ENCODE peak calls at places on chromosomes 5 and 9, in nine cellular contexts. E, J, O, U, B, N, F, W and L are unnamed samples.

GRCh38 chr9:133888048-133888778 is 103.9 kb downstream of the VAV2 start:
- DNase-seq in N (no peak), O (no peak), J (no peak), E (no peak), U (no peak), B (no peak), F (peak; percentile 34), W (no peak), L (no peak)

GRCh38 chr5:115470921-115471320 is 73.7 kb downstream of the FEM1C start:
- DNase-seq in W (no peak), F (no peak), B (no peak), N (no peak), J (no peak), O (no peak), E (no peak), U (no peak), L (no peak)

GRCh38 chr9:133580971-133581370 is 28.2 kb downstream of the FAM163B start:
- DNase-seq in N (no peak), W (no peak), F (no peak), J (no peak), B (no peak), E (no peak), O (no peak), U (no peak), L (no peak)

GRCh38 chr9:113623851-113624485 is 160.4 kb downstream of the RGS3 start:
- DNase-seq in E (no peak), B (no peak), U (no peak), N (no peak), O (no peak), J (no peak), F (no peak), W (no peak), L (no peak)

GRCh38 chr9:8904971-8905370 is 1105.4 kb upstream of the DMAC1 start:
- DNase-seq in U (peak; percentile 80), E (no peak), O (no peak), W (no peak), B (no peak), N (no peak), F (no peak), J (no peak), L (no peak)

GRCh38 chr5:107289030-107289714 is 381.6 kb downstream of the EFNA5 start:
- DNase-seq in E (no peak), W (no peak), F (no peak), J (no peak), U (no peak), B (no peak), N (no peak), O (no peak), L (peak; percentile 57)

GRCh38 chr9:72977670-72978069 is 24.8 kb upstream of the ALDH1A1 start:
- DNase-seq in O (no peak), U (no peak), N (no peak), E (no peak), W (no peak), F (no peak), B (no peak), J (peak; percentile 7), L (no peak)

GRCh38 chr5:9545301-9545958 is 445 bp downstream of the SEMA5A start:
- DNase-seq in N (no peak), O (no peak), U (no peak), J (no peak), B (no peak), W (no peak), F (peak; percentile 5), E (no peak), L (no peak)

GRCh38 chr9:115232375-115232774 is 114.4 kb upstream of the TNC start:
- DNase-seq in W (no peak), J (no peak), B (no peak), O (no peak), F (no peak), U (no peak), E (no peak), N (no peak), L (no peak)

GRCh38 chr9:99146574-99146973 is 41.7 kb downstream of the TGFBR1 start:
- DNase-seq in U (no peak), B (no peak), O (no peak), N (no peak), E (no peak), W (no peak), F (no peak), J (no peak), L (no peak)

GRCh38 chr5:74562116-74562515 is 78.4 kb downstream of the ENC1 start:
- DNase-seq in J (peak; percentile 19), O (no peak), E (no peak), W (peak; percentile 34), N (no peak), B (no peak), F (no peak), U (no peak), L (no peak)

GRCh38 chr5:174312270-174312617 is 266.7 kb downstream of the NSG2 start:
- DNase-seq in J (no peak), E (no peak), O (no peak), N (no peak), U (no peak), B (no peak), W (no peak), F (no peak), L (no peak)

DNA sequence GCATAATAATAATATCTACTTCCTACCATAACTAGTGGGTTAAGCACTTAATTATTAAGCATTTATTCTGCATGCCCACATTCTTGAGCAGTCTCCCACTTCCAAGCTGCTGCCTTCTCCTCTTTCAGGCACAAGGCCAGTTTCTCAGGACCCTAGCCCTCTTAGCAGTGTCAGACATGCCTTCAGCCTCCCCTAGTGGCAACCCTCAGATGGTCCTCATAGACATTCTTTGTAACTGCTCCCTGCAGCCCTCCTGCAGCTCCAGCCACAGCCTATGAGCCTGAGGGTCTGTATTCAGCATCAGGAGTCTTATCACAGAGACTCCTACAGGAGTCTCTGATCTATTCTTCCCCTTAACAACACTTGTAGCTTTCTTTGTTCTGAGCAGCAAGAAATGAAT is 3.8 kb downstream of the IL9 start:
- DNase-seq in J (no peak), N (no peak), B (no peak), E (no peak), F (no peak), O (no peak), W (no peak), U (no peak), L (no peak)
- TF ChIP-seq CTCF in J (peak; percentile 31), N (peak; percentile 34), B (no peak), E (peak; percentile 26), F (no peak), O (peak; percentile 17), W (no peak), U (peak; percentile 19), L (peak; percentile 38)

GRCh38 chr5:10607666-10608442 is 44.0 kb downstream of the ANKRD33B start:
- DNase-seq in B (peak; percentile 77), F (peak; percentile 59), U (peak; percentile 90), E (no peak), N (no peak), J (peak; percentile 63), W (no peak), O (peak; percentile 82), L (no peak)

GRCh38 chr5:10611290-10611689 is 47.4 kb downstream of the ANKRD33B start:
- DNase-seq in B (peak; percentile 16), O (no peak), F (no peak), J (peak; percentile 41), E (no peak), U (peak; percentile 39), W (no peak), N (no peak), L (no peak)

GRCh38 chr5:10604975-10605374 is 41.1 kb downstream of the ANKRD33B start:
- DNase-seq in U (no peak), J (no peak), O (no peak), N (no peak), F (no peak), B (peak; percentile 48), E (no peak), W (no peak), L (no peak)

GRCh38 chr5:10610058-10610457 is 46.2 kb downstream of the ANKRD33B start:
- DNase-seq in B (no peak), W (no peak), J (no peak), U (no peak), E (no peak), O (no peak), N (no peak), F (no peak), L (no peak)

DNA sequence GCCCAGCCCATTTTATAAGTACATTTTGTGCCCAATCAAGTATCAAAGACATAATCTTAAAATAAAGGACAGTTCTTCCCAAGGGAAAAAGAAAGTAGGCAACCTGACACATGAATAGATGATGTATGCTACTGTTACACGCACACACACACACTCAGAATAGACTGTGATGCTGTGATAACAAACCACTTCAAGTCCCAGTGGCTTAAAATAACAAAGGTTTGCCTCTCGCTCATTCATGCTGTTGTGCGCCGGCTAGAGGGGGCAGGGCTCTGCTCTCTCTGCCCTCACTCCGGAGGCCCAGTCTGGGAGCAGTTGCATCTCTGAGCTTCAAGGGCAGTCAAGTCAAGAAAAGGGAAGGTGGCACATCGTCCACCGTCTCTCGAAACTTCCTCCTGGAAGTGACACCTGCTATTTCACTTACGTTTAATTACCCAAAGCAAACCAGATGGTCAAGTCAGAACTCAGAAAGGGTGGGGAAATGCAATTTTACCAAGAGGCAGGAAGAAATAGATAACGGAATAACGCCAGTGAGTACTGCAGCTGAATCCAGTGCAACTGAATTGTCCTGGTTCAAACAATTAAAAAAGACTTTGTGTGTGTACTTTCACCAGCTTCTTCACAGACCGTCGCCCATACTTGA is 43.3 kb downstream of the ANKRD33B start:
- DNase-seq in F (no peak), B (peak; percentile 60), E (no peak), N (no peak), O (peak; percentile 55), W (no peak), J (peak; percentile 76), U (peak; percentile 79), L (no peak)
- H3K4me3 ChIP-seq in F (no peak overlapping the region), B (no peak overlapping the region), E (no peak overlapping the region), N (no peak overlapping the region), O (no peak overlapping the region), W (no peak overlapping the region), J (no peak overlapping the region), U (no peak overlapping the region), L (no peak overlapping the region)

DNA sequence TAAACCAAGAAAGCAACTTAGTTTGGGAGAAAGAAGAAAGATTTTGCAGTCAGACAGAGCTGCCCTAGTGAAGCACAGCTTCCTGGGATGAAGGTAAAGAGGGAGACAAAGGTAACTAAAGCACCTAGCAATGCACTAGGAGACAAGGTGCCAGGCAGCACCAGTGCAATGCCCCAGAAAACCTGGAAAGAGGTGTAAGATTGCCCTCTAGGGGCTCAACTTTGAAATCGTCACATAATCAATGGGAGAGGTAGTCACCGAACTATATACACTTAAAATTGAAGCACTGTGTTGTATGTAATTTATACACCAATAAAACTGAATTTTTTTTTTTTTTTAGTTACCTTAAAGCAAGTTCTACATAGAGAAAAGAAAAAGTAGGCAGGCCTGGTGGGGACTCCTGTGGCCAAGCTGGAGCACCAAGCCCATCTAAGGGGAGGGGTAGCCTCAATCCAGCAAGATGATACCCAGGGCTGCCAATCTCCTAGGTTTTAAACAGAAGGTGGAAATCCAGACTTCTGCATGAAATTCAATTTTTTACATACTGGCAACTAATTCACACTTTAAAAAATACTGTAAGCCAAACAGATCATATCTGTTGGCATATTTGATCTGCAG is 48.2 kb downstream of the CDK5RAP2 start:
- DNase-seq in F (peak; percentile 17), J (peak; percentile 36), O (peak; percentile 55), N (no peak), B (no peak), W (no peak), E (peak; percentile 55), U (peak; percentile 41), L (peak; percentile 4)
- TF ChIP-seq CTCF in F (peak; percentile 35), J (peak; percentile 53), O (peak; percentile 44), N (peak; percentile 66), B (no peak), W (peak; percentile 65), E (peak; percentile 72), U (peak; percentile 62), L (peak; percentile 69)

GRCh38 chr9:95752129-95752731 is 123.3 kb upstream of the ERCC6L2 start:
- DNase-seq in U (no peak), E (no peak), W (no peak), O (no peak), N (no peak), F (no peak), B (no peak), J (no peak), L (no peak)
- H3K4me3 ChIP-seq in U (no peak overlapping the region), E (no peak overlapping the region), W (no peak overlapping the region), O (no peak overlapping the region), N (no peak overlapping the region), F (no peak overlapping the region), B (no peak overlapping the region), J (no peak overlapping the region), L (peak overlapping the region; percentile 24)